ENCODE peak calls at places on chromosomes 16 and 17, in seven cellular contexts. D is PC-3, R is ovary, V is gastrocnemius medialis, W is neural progenitor cell, G is heart right ventricle, X is colonic mucosa. Z is an unnamed sample.
A peak's percentile ranks its signal among the peaks of the same experiment; 100 is the strongest.

GRCh38 chr17:60169921-60170817 is 20.4 kb downstream of the CA4 start:
- DNase-seq in W (no peak), D (no peak), R (no peak), X (peak; percentile 89), G (peak; percentile 73), V (no peak), Z (peak; percentile 71)

GRCh38 chr16:57479422-57480126 is 6.7 kb downstream of the DOK4 start:
- DNase-seq in D (no peak), V (no peak), W (peak; percentile 66), R (peak; percentile 52), G (peak; percentile 73), X (peak; percentile 91), Z (peak; percentile 82)

GRCh38 chr16:66405057-66405783 is 21.9 kb upstream of the BEAN1 start:
- DNase-seq in R (no peak), X (no peak), G (no peak), V (no peak), W (no peak), D (no peak), Z (no peak)

GRCh38 chr17:82378741-82379021 is 7.1 kb downstream of the UTS2R start:
- DNase-seq in X (no peak), V (no peak), W (no peak), R (no peak), G (no peak), D (no peak), Z (no peak)

GRCh38 chr16:12225282-12225681 is 248.7 kb downstream of the SNX29 start:
- DNase-seq in X (no peak), G (no peak), R (no peak), V (no peak), D (no peak), W (no peak), Z (no peak)

GRCh38 chr16:74309789-74310781 is 13.5 kb downstream of the PSMD7 start:
- DNase-seq in G (no peak), R (no peak), D (peak; percentile 55), W (peak; percentile 64), V (no peak), X (peak; percentile 30), Z (peak; percentile 70)

GRCh38 chr16:35690413-35690812 is 2231.0 kb downstream of the TP53TG3F start:
- DNase-seq in R (no peak), D (no peak), V (no peak), W (no peak), X (no peak), G (no peak), Z (no peak)

GRCh38 chr17:42135664-42136653 is 13.4 kb downstream of the HSPB9 start:
- DNase-seq in R (peak; percentile 82), G (peak; percentile 79), V (no peak), X (peak; percentile 92), W (no peak), D (no peak), Z (peak; percentile 41)

GRCh38 chr16:3780570-3780969 is 63.2 kb upstream of the TRAP1 start:
- DNase-seq in W (no peak), R (no peak), V (no peak), X (no peak), D (peak; percentile 12), G (no peak), Z (peak; percentile 11)

GRCh38 chr16:69179255-69180010 is 7.5 kb upstream of the SNTB2 start:
- DNase-seq in G (peak; percentile 77), D (peak; percentile 88), W (no peak), R (peak; percentile 89), X (peak; percentile 85), V (peak; percentile 77), Z (peak; percentile 94)

GRCh38 chr17:82704886-82705285 is 6.4 kb upstream of the RAB40B start:
- DNase-seq in X (no peak), W (no peak), V (no peak), D (no peak), R (no peak), G (no peak), Z (no peak)

GRCh38 chr17:1109606-1110523 is 69.9 kb downstream of the ABR start:
- DNase-seq in V (no peak), R (no peak), D (peak; percentile 60), G (no peak), X (peak; percentile 92), W (peak; percentile 78), Z (no peak)

GRCh38 chr17:21218101-21218500 is 4.1 kb upstream of the TMEM11 start:
- DNase-seq in G (no peak), W (peak; percentile 24), V (no peak), R (no peak), D (no peak), X (no peak), Z (peak; percentile 33)

GRCh38 chr17:81477173-81477572 is 35.4 kb downstream of the ACTG1 start:
- DNase-seq in G (no peak), X (no peak), V (no peak), R (no peak), D (no peak), W (no peak), Z (no peak)

GRCh38 chr16:87274808-87275207 is 42.4 kb downstream of the C16orf95 start:
- DNase-seq in W (no peak), G (no peak), V (no peak), X (no peak), R (no peak), D (no peak), Z (peak; percentile 27)

GRCh38 chr17:78981010-78981888 is 1.5 kb upstream of the LGALS3BP start:
- DNase-seq in D (no peak), V (no peak), X (no peak), G (no peak), R (no peak), W (peak; percentile 42), Z (no peak)

GRCh38 chr17:78990349-78991016 is 10.8 kb upstream of the LGALS3BP start:
- DNase-seq in R (no peak), V (no peak), X (no peak), W (no peak), G (no peak), D (no peak), Z (no peak)

GRCh38 chr17:78988152-78988551 is 8.4 kb upstream of the LGALS3BP start:
- DNase-seq in W (no peak), X (no peak), D (peak; percentile 24), V (no peak), R (no peak), G (no peak), Z (no peak)

GRCh38 chr17:78985395-78985794 is 5.7 kb upstream of the LGALS3BP start:
- DNase-seq in R (no peak), V (no peak), G (no peak), X (no peak), D (no peak), W (no peak), Z (no peak)

DNA sequence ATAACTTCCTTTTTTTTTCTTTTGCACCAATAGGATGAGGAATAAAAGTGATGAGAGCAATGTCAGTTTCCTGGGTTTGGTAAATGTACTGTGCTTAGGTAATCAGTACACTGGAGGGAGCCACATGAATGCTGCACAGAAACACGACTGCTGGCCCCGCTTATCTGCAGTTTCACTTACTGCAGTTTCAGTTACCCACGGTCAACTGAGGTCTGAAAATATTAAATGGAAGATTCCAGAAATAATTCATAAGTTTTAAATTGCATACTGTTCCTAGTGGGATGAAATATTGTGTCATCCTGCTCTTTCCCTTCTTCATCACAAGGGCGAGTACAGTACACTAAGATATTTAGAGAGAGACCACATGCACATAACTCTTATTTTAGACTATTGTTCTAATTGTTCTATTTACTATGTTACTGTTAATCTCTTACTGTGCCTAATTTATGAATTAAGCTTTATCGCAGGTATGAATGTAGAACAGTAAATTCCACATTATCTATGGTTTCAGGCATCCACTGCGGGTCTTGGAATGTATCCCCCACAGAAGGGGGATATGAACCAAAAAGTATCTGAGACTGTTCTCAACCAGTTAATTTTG is 6.4 kb upstream of the LGALS3BP start:
- DNase-seq in G (peak; percentile 53), R (no peak), W (no peak), V (peak; percentile 57), X (peak; percentile 53), D (peak; percentile 42), Z (peak; percentile 80)
- TF ChIP-seq CTCF in G (no peak), R (peak; percentile 39), W (no peak), V (no peak), X (no peak), D (peak; percentile 45), Z (peak; percentile 54)

DNA sequence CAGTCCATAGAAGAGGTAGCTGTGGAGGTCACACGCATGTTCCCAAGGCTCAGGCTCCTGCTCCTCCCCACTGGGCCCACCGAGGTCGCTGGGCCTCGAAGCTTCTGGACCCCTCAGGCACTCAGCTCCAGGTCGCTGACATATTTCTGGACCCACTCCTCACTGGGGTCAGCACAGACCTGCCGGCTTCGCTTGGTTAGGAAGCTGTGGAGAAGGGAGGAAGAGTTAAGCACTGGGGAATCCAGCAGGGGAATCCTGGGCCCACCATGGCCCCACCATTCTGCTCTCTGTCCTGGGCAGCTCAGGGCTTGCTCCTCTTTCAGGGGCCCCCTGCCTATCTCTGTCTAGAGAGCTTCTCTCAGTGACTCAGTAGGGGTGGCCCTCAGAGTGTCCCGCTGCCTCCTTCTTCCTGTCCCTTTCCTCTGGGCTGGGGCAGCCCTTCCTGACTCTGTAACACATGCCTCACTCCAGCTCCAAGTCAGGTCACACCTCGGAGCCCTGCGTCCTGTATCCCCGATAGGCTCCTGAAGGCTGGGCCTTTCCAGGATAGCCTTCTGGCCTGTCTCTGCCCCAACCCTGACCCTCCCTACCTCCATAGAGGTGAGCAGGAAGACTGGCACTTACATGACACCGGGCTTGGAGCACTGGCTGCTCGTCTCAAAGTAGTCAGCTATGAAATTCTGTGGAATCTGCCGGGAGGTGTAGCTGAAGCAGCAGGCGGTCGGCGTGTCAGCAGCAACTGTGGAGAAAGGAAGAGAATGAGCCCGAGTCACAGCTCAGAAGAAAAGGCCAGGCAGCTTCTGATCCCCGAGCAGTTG is 1.2 kb downstream of the CCL3 start:
- DNase-seq in G (no peak), X (no peak), R (no peak), V (no peak), D (no peak), W (peak; percentile 8), Z (no peak)
- H3K4me1 ChIP-seq in G (no peaks in the 10 kb centered on the region), X (no peaks in the 10 kb centered on the region), R (no peaks in the 10 kb centered on the region), V (no peaks in the 10 kb centered on the region), D (no peaks in the 10 kb centered on the region), W (no peaks in the 10 kb centered on the region), Z (no peaks in the 10 kb centered on the region)

DNA sequence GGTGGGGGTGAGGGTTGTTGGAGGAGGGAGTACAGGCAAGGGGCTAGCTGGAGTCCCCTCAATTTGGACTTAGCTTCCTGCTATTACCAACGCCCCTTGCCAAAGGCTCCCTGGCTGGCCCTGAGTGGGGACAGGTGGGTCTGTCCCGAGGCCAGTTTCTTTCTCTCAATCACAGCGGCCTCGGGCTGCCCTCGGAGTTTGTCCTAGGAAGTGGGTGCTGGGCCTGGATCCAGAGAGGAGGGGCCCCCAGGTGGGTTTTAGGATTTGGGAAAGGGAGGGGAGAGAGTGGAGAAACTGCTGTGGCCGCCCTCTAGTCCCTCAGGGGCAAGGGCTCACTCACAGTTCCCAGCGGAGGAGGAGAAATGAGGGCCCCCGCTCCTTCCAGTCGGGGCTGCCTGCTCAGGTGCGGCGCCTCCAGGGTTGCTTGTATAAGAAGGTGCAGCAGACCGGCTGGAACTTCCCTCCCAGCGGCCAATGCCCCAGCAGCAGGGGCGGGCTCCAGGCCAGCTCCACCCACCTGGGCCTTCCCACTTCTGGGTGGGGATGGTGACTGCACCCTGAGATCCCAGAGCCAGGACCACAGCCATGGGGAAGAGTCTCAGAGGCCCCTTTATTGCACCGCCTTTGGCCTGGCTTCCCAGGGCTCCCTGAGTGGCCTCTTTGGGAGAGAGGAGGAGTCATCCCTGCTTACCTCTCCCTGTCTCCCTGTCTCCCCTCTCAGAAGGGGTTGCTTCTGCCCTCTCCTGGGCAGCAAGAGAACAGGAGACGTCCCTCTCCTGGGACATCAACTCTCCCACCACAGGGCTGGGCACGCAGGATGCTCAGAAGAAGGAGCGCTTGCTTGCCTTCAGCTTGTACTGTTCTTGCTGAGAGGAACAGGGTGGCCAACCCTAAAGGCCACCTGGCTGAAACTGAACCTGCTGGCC is 112.0 kb upstream of the SMURF2 start:
- DNase-seq in D (peak; percentile 96), G (no peak), X (peak; percentile 90), V (no peak), R (no peak), W (peak; percentile 71), Z (peak; percentile 47)
- TF ChIP-seq CTCF in D (peak; percentile 87), G (no peak), X (no peak), V (no peak), R (no peak), W (peak; percentile 58), Z (peak; percentile 53)

GRCh38 chr17:9261059-9262029 is 240.0 kb downstream of the NTN1 start:
- DNase-seq in W (no peak), V (no peak), D (no peak), X (no peak), G (no peak), R (no peak), Z (no peak)
- H3K4me1 ChIP-seq in W (peaks cover 22% of the 10 kb centered on the region), V (peaks cover 14% of the 10 kb centered on the region), D (peaks cover 25% of the 10 kb centered on the region), X (peaks cover 6% of the 10 kb centered on the region), G (peaks cover 8% of the 10 kb centered on the region), R (no peaks in the 10 kb centered on the region), Z (peaks cover 1% of the 10 kb centered on the region)